ENCODE peak calls at places on chromosomes 4 and X, in five cellular contexts. Y, I, L, R and Z are unnamed samples.

GRCh38 chr4:138609943-138610350 is 367.8 kb upstream of the SLC7A11 start:
- DNase-seq in R (no peak), I (peak; percentile 0), L (no peak), Y (peak; percentile 29), Z (no peak)

GRCh38 chrX:38233891-38234807 is 13.5 kb upstream of the SRPX start:
- DNase-seq in I (peak; percentile 5), Y (no peak), R (no peak), L (no peak), Z (no peak)

GRCh38 chr4:62927574-62927973 is 1481.7 kb downstream of the TECRL start:
- DNase-seq in Y (no peak), R (no peak), L (no peak), I (no peak), Z (no peak)

GRCh38 chr4:747546-748170 is 42.0 kb downstream of the PCGF3 start:
- DNase-seq in I (no peak), L (no peak), Y (no peak), R (no peak), Z (no peak)

GRCh38 chrX:53882331-53882730 is 161.9 kb downstream of the PHF8 start:
- DNase-seq in Y (no peak), L (no peak), R (no peak), I (peak; percentile 34), Z (no peak)

GRCh38 chrX:154515803-154516654 is at the start of gene FAM3A:
- DNase-seq in L (peak; percentile 93), Y (peak; percentile 91), I (peak; percentile 95), R (peak; percentile 93), Z (peak; percentile 91)

GRCh38 chrX:14864626-14865025 is 8.2 kb downstream of the FANCB start:
- DNase-seq in I (no peak), Y (no peak), L (no peak), R (no peak), Z (no peak)

GRCh38 chrX:45381366-45381765 is 180.7 kb upstream of the DIPK2B start:
- DNase-seq in L (no peak), R (no peak), I (no peak), Y (no peak), Z (no peak)

GRCh38 chr4:26763649-26764048 is 97.0 kb upstream of the STIM2 start:
- DNase-seq in Y (no peak), L (no peak), I (no peak), R (no peak), Z (no peak)

GRCh38 chr4:6562931-6563901 is 11.8 kb upstream of the MAN2B2 start:
- DNase-seq in L (peak; percentile 60), R (peak; percentile 61), Y (no peak), I (peak; percentile 26), Z (no peak)

GRCh38 chrX:69142688-69143239 is 22.5 kb downstream of the PJA1 start:
- DNase-seq in L (peak; percentile 23), I (no peak), R (no peak), Y (no peak), Z (no peak)

GRCh38 chr4:69092190-69092589 is 4.1 kb upstream of the UGT2B7 start:
- DNase-seq in I (no peak), Y (no peak), R (no peak), L (no peak), Z (no peak)

GRCh38 chrX:131955099-131955777 is 67.9 kb upstream of the STK26 start:
- DNase-seq in I (no peak), Y (no peak), R (no peak), L (no peak), Z (no peak)
- TF ChIP-seq CTCF in I (no peak), Y (no peak), R (no peak), L (no peak), Z (no peak)

GRCh38 chrX:114075073-114075673 is 508.7 kb upstream of the HTR2C start:
- DNase-seq in I (no peak), R (no peak), Y (no peak), L (no peak), Z (no peak)
- TF ChIP-seq CTCF in I (no peak), R (peak; percentile 68), Y (peak; percentile 42), L (peak; percentile 56), Z (peak; percentile 79)

GRCh38 chr4:40511017-40511614 is 118.5 kb downstream of the RBM47 start:
- DNase-seq in R (no peak), I (no peak), L (no peak), Y (no peak), Z (no peak)

GRCh38 chr4:40502936-40503335 is 126.7 kb downstream of the RBM47 start:
- DNase-seq in I (no peak), R (no peak), L (no peak), Y (no peak), Z (no peak)

GRCh38 chr4:40506066-40506465 is 123.6 kb downstream of the RBM47 start:
- DNase-seq in I (no peak), L (no peak), R (no peak), Y (no peak), Z (no peak)

GRCh38 chr4:40506492-40506891 is 123.2 kb downstream of the RBM47 start:
- DNase-seq in R (no peak), I (no peak), L (no peak), Y (no peak), Z (no peak)

DNA sequence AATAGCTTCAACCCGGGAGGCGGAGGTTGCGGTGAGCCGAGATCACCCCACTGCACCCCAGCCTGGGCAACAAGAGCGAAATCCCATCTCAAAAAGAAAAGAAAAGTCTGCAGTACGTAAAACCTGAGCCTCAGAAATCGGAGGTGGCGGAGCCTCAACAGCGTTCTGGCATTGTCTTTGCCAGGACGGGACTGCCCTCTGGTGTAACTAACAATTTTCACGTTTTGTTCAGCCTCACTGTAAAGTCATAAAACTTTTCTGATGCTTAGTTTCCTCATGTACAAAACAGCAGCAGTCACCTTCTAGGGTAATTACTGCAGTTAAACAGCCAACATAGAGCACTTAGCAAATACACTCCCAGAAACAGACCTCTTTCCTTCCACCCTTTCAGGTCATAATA is 121.7 kb downstream of the RBM47 start:
- DNase-seq in Y (no peak), I (no peak), R (no peak), L (no peak), Z (no peak)
- TF ChIP-seq CTCF in Y (no peak), I (no peak), R (no peak), L (no peak), Z (peak; percentile 34)

GRCh38 chr4:157012781-157013180 is 41.2 kb upstream of the PDGFC start:
- DNase-seq in R (no peak), Y (no peak), L (no peak), I (no peak), Z (no peak)
- TF ChIP-seq CTCF in R (no peak), Y (no peak), L (no peak), I (no peak), Z (no peak)

DNA sequence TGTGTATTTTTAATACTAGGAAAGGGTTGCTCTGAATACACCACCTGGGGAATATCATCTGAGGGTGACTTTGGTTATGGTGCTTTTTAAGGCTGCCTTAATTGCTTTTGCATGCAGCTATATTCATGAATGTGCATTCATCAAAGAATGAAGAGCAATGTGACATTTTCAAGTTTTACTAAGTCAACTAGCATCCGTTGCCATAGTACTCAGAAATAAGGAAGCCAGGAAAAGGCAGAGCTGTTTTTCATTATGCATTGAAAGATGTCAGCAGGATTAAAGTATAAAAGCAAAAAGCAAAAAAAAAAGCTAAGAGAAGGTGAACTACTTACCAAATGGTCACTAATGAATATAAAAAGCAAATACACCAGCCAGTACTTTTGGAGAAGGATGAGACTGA is 67.5 kb upstream of the PCDH18 start:
- DNase-seq in Y (no peak), I (no peak), L (no peak), R (no peak), Z (no peak)
- TF ChIP-seq CTCF in Y (no peak), I (no peak), L (no peak), R (no peak), Z (no peak)

GRCh38 chr4:181998588-181998987 is 244.6 kb upstream of the TENM3 start:
- DNase-seq in R (no peak), Y (no peak), I (no peak), L (no peak), Z (no peak)
- TF ChIP-seq CTCF in R (peak; percentile 29), Y (no peak), I (no peak), L (peak; percentile 23), Z (peak; percentile 33)

GRCh38 chrX:10444204-10444603 is 176.2 kb downstream of the MID1 start:
- DNase-seq in L (no peak), I (no peak), R (no peak), Y (no peak), Z (no peak)
- TF ChIP-seq CTCF in L (no peak), I (no peak), R (peak; percentile 20), Y (no peak), Z (no peak)

DNA sequence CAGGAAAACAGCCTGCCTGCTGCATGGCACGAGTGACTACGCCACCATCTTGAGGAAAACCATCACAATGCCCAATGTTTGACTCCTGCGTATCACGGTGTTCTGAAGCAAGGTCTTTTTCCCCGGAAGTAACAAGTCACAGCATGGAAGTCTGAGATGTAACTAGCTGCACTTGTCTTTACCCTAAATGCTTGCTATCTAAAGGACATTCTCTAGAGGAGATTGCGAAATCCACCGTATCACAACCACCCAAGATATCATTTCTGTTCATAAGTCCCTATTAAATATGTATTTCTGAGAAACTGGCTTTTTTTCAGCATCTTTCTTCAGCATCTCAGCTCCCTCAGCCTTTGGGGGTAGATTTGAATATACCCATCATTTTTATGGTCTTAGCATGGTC is 1565.1 kb downstream of the ARAP2 start:
- DNase-seq in L (no peak), I (no peak), R (no peak), Y (no peak), Z (no peak)
- TF ChIP-seq CTCF in L (no peak), I (no peak), R (no peak), Y (no peak), Z (no peak)

GRCh38 chrX:47224896-47225290 is 6.4 kb downstream of the CDK16 start:
- DNase-seq in Y (no peak), I (no peak), L (no peak), R (no peak), Z (no peak)

GRCh38 chrX:47224266-47224895 is 5.9 kb downstream of the CDK16 start:
- DNase-seq in Y (no peak), R (no peak), I (no peak), L (no peak), Z (no peak)

GRCh38 chrX:47223476-47224250 is 5.2 kb downstream of the CDK16 start:
- DNase-seq in L (no peak), I (no peak), Y (no peak), R (no peak), Z (no peak)

GRCh38 chrX:47221756-47222155 is 3.3 kb downstream of the CDK16 start:
- DNase-seq in L (no peak), I (no peak), Y (no peak), R (no peak), Z (no peak)

GRCh38 chrX:47222776-47223350 is 4.4 kb downstream of the CDK16 start:
- DNase-seq in R (peak; percentile 55), Y (no peak), L (peak; percentile 24), I (no peak), Z (no peak)
- TF ChIP-seq CTCF in R (no peak), Y (no peak), L (no peak), I (no peak), Z (peak; percentile 31)